ENCODE peak calls at places on chromosomes 4 and X, in ten cellular contexts. One of them, this sample, is unnamed.

GRCh38 chr4:159248383-159249178 is 145.7 kb downstream of the RAPGEF2 start:
- DNase-seq in upper lobe of right lung: no peak
- DNase-seq in dorsolateral prefrontal cortex: no peak
- DNase-seq in IMR-90: peak
- DNase-seq in heart right ventricle: no peak
- DNase-seq in GM12865: no peak
- DNase-seq in cardiac muscle cell: peak
- DNase-seq in psoas muscle: no peak
- DNase-seq in body of pancreas: no peak
- DNase-seq in foreskin fibroblast: peak
- DNase-seq in this sample: no peak

GRCh38 chrX:104565791-104566687 is at the start of gene IL1RAPL2:
- DNase-seq in upper lobe of right lung: peak
- DNase-seq in dorsolateral prefrontal cortex: no peak
- DNase-seq in IMR-90: no peak
- DNase-seq in heart right ventricle: peak
- DNase-seq in GM12865: peak
- DNase-seq in cardiac muscle cell: peak
- DNase-seq in psoas muscle: peak
- DNase-seq in body of pancreas: peak
- DNase-seq in foreskin fibroblast: peak
- DNase-seq in this sample: peak

GRCh38 chrX:123184199-123184857 is at the start of gene GRIA3:
- DNase-seq in upper lobe of right lung: no peak
- DNase-seq in dorsolateral prefrontal cortex: no peak
- DNase-seq in IMR-90: no peak
- DNase-seq in heart right ventricle: no peak
- DNase-seq in GM12865: peak
- DNase-seq in cardiac muscle cell: no peak
- DNase-seq in psoas muscle: no peak
- DNase-seq in body of pancreas: no peak
- DNase-seq in foreskin fibroblast: peak
- DNase-seq in this sample: no peak

GRCh38 chr4:98851806-98852205 is 77.1 kb downstream of the EIF4E start:
- DNase-seq in upper lobe of right lung: no peak
- DNase-seq in dorsolateral prefrontal cortex: no peak
- DNase-seq in IMR-90: peak
- DNase-seq in heart right ventricle: no peak
- DNase-seq in GM12865: no peak
- DNase-seq in cardiac muscle cell: peak
- DNase-seq in psoas muscle: no peak
- DNase-seq in body of pancreas: no peak
- DNase-seq in foreskin fibroblast: peak
- DNase-seq in this sample: no peak

GRCh38 chr4:109990307-109991257 is 77.9 kb downstream of the EGF start:
- DNase-seq in upper lobe of right lung: no peak
- DNase-seq in dorsolateral prefrontal cortex: no peak
- DNase-seq in IMR-90: no peak
- DNase-seq in heart right ventricle: no peak
- DNase-seq in GM12865: peak
- DNase-seq in cardiac muscle cell: no peak
- DNase-seq in psoas muscle: no peak
- DNase-seq in body of pancreas: no peak
- DNase-seq in foreskin fibroblast: no peak
- DNase-seq in this sample: no peak

GRCh38 chr4:184400375-184400870 is 73.9 kb downstream of the IRF2 start:
- DNase-seq in upper lobe of right lung: no peak
- DNase-seq in dorsolateral prefrontal cortex: no peak
- DNase-seq in IMR-90: peak
- DNase-seq in heart right ventricle: no peak
- DNase-seq in GM12865: no peak
- DNase-seq in cardiac muscle cell: peak
- DNase-seq in psoas muscle: peak
- DNase-seq in body of pancreas: no peak
- DNase-seq in foreskin fibroblast: peak
- DNase-seq in this sample: no peak

GRCh38 chr4:138051157-138051556 is 191.0 kb downstream of the SLC7A11 start:
- DNase-seq in upper lobe of right lung: no peak
- DNase-seq in dorsolateral prefrontal cortex: no peak
- DNase-seq in IMR-90: peak
- DNase-seq in heart right ventricle: no peak
- DNase-seq in GM12865: no peak
- DNase-seq in cardiac muscle cell: no peak
- DNase-seq in psoas muscle: no peak
- DNase-seq in body of pancreas: no peak
- DNase-seq in foreskin fibroblast: peak
- DNase-seq in this sample: no peak

GRCh38 chr4:44448548-44449443 is at the start of gene KCTD8:
- DNase-seq in upper lobe of right lung: peak
- DNase-seq in dorsolateral prefrontal cortex: peak
- DNase-seq in IMR-90: peak
- DNase-seq in heart right ventricle: peak
- DNase-seq in GM12865: peak
- DNase-seq in cardiac muscle cell: peak
- DNase-seq in psoas muscle: peak
- DNase-seq in body of pancreas: peak
- DNase-seq in foreskin fibroblast: peak
- DNase-seq in this sample: peak

GRCh38 chrX:151183912-151184565 is 7.7 kb downstream of the GPR50 start:
- DNase-seq in upper lobe of right lung: no peak
- DNase-seq in dorsolateral prefrontal cortex: no peak
- DNase-seq in IMR-90: no peak
- DNase-seq in heart right ventricle: no peak
- DNase-seq in GM12865: no peak
- DNase-seq in cardiac muscle cell: no peak
- DNase-seq in psoas muscle: no peak
- DNase-seq in body of pancreas: no peak
- DNase-seq in foreskin fibroblast: no peak
- DNase-seq in this sample: no peak

GRCh38 chrX:24506082-24506481 is 41.0 kb downstream of the PDK3 start:
- DNase-seq in upper lobe of right lung: no peak
- DNase-seq in dorsolateral prefrontal cortex: no peak
- DNase-seq in IMR-90: peak
- DNase-seq in heart right ventricle: no peak
- DNase-seq in GM12865: peak
- DNase-seq in cardiac muscle cell: peak
- DNase-seq in psoas muscle: no peak
- DNase-seq in body of pancreas: no peak
- DNase-seq in foreskin fibroblast: peak
- DNase-seq in this sample: no peak

GRCh38 chr4:15689540-15689939 is 7.9 kb downstream of the FAM200B start:
- DNase-seq in upper lobe of right lung: no peak
- DNase-seq in dorsolateral prefrontal cortex: no peak
- DNase-seq in IMR-90: peak
- DNase-seq in heart right ventricle: no peak
- DNase-seq in GM12865: no peak
- DNase-seq in cardiac muscle cell: peak
- DNase-seq in psoas muscle: no peak
- DNase-seq in body of pancreas: no peak
- DNase-seq in foreskin fibroblast: no peak
- DNase-seq in this sample: no peak

GRCh38 chr4:79446145-79446544 is 38.1 kb upstream of the GK2 start:
- DNase-seq in upper lobe of right lung: no peak
- DNase-seq in dorsolateral prefrontal cortex: no peak
- DNase-seq in IMR-90: no peak
- DNase-seq in heart right ventricle: no peak
- DNase-seq in GM12865: no peak
- DNase-seq in cardiac muscle cell: no peak
- DNase-seq in psoas muscle: no peak
- DNase-seq in body of pancreas: no peak
- DNase-seq in foreskin fibroblast: no peak
- DNase-seq in this sample: no peak

GRCh38 chr4:39970559-39971270 is 7.0 kb downstream of the PDS5A start:
- DNase-seq in upper lobe of right lung: peak
- DNase-seq in dorsolateral prefrontal cortex: no peak
- DNase-seq in IMR-90: no peak
- DNase-seq in heart right ventricle: no peak
- DNase-seq in GM12865: peak
- DNase-seq in cardiac muscle cell: peak
- DNase-seq in psoas muscle: no peak
- DNase-seq in body of pancreas: no peak
- DNase-seq in foreskin fibroblast: no peak
- DNase-seq in this sample: no peak

GRCh38 chrX:129606918-129607317 is 47.8 kb downstream of the APLN start:
- DNase-seq in upper lobe of right lung: no peak
- DNase-seq in dorsolateral prefrontal cortex: no peak
- DNase-seq in IMR-90: peak
- DNase-seq in heart right ventricle: peak
- DNase-seq in GM12865: peak
- DNase-seq in cardiac muscle cell: peak
- DNase-seq in psoas muscle: no peak
- DNase-seq in body of pancreas: peak
- DNase-seq in foreskin fibroblast: peak
- DNase-seq in this sample: peak

GRCh38 chr4:67106846-67107467 is 438.3 kb downstream of the CENPC start:
- DNase-seq in upper lobe of right lung: no peak
- DNase-seq in dorsolateral prefrontal cortex: no peak
- DNase-seq in IMR-90: no peak
- DNase-seq in heart right ventricle: no peak
- DNase-seq in GM12865: no peak
- DNase-seq in cardiac muscle cell: no peak
- DNase-seq in psoas muscle: no peak
- DNase-seq in body of pancreas: no peak
- DNase-seq in foreskin fibroblast: no peak
- DNase-seq in this sample: no peak

GRCh38 chrX:107117993-107118321 is 665 bp downstream of the RBM41 start:
- DNase-seq in upper lobe of right lung: no peak
- DNase-seq in dorsolateral prefrontal cortex: no peak
- DNase-seq in IMR-90: no peak
- DNase-seq in heart right ventricle: no peak
- DNase-seq in GM12865: peak
- DNase-seq in cardiac muscle cell: peak
- DNase-seq in psoas muscle: no peak
- DNase-seq in body of pancreas: no peak
- DNase-seq in foreskin fibroblast: peak
- DNase-seq in this sample: no peak

DNA sequence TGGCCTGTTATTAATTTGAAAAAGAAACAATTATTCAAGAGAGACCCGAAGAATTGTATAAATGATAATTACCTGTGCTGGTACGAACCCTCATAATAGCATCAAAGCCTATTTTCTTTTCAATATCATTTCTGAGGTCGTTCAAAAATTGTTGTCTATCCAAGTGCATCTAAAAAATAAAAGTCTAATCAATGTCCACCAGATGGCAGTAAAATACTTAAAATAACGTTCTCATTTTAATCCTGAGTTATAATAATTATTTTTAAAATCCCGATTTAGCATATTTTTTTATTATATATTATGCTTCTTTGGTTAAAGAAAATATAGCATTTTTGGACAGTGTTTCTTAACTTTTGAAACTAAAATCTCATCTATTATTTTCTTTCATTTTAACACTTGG is 55.7 kb downstream of the METTL14 start:
- DNase-seq in upper lobe of right lung: no peak
- DNase-seq in dorsolateral prefrontal cortex: no peak
- DNase-seq in IMR-90: no peak
- DNase-seq in heart right ventricle: no peak
- DNase-seq in GM12865: no peak
- DNase-seq in cardiac muscle cell: peak
- DNase-seq in psoas muscle: no peak
- DNase-seq in body of pancreas: no peak
- DNase-seq in foreskin fibroblast: peak
- DNase-seq in this sample: no peak
- TF ChIP-seq CTCF in upper lobe of right lung: peak
- TF ChIP-seq CTCF in dorsolateral prefrontal cortex: peak
- TF ChIP-seq CTCF in IMR-90: peak
- TF ChIP-seq CTCF in heart right ventricle: peak
- TF ChIP-seq CTCF in GM12865: peak
- TF ChIP-seq CTCF in cardiac muscle cell: peak
- TF ChIP-seq CTCF in psoas muscle: peak
- TF ChIP-seq CTCF in body of pancreas: peak
- TF ChIP-seq CTCF in foreskin fibroblast: no peak
- TF ChIP-seq CTCF in this sample: peak

GRCh38 chr4:8192748-8193738 is 6.0 kb upstream of the SH3TC1 start:
- DNase-seq in upper lobe of right lung: no peak
- DNase-seq in dorsolateral prefrontal cortex: no peak
- DNase-seq in IMR-90: peak
- DNase-seq in heart right ventricle: peak
- DNase-seq in GM12865: peak
- DNase-seq in cardiac muscle cell: peak
- DNase-seq in psoas muscle: peak
- DNase-seq in body of pancreas: peak
- DNase-seq in foreskin fibroblast: peak
- DNase-seq in this sample: no peak
- TF ChIP-seq CTCF in upper lobe of right lung: peak
- TF ChIP-seq CTCF in dorsolateral prefrontal cortex: peak
- TF ChIP-seq CTCF in IMR-90: peak
- TF ChIP-seq CTCF in heart right ventricle: peak
- TF ChIP-seq CTCF in GM12865: peak
- TF ChIP-seq CTCF in cardiac muscle cell: no peak
- TF ChIP-seq CTCF in psoas muscle: peak
- TF ChIP-seq CTCF in body of pancreas: peak
- TF ChIP-seq CTCF in foreskin fibroblast: peak
- TF ChIP-seq CTCF in this sample: no peak

DNA sequence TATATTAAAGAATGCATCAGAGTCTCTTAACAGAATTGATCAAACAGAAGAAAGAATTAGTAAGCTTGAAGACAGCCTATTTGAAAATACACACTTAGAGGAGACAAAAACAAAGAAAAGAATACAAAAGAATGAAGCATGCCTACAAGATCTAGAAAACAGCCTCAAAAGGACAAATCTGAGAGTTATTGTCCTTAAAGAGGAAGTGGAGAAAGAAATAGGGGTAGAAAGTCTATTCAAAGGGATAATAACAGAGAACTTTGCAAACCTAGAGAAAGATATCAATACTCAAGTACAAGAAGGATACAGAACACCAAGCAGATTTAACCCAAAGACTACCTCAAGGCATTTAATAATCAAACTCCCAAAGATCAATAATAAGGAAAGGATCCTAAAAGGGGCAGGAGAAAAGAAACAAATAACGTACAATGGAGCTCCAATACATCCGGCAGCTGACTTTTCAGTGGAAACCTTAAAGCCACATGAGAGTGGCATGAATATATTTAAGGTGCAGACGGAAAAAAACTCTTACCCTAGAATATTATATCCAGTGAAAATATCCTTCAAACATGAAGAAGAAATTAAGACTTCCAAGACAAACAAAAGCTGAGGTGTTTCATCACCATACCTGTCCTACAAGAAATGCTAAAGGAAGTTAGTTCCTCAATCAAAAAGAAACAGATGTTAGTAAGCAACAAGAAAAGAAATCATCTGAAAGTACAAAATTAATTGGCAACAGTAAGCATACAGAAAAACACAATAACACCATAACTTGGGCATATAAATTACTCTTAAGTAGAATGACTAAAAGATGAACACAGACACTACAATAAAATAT is 36.1 kb downstream of the LRBA start:
- DNase-seq in upper lobe of right lung: no peak
- DNase-seq in dorsolateral prefrontal cortex: no peak
- DNase-seq in IMR-90: no peak
- DNase-seq in heart right ventricle: no peak
- DNase-seq in GM12865: no peak
- DNase-seq in cardiac muscle cell: no peak
- DNase-seq in psoas muscle: no peak
- DNase-seq in body of pancreas: no peak
- DNase-seq in foreskin fibroblast: no peak
- DNase-seq in this sample: no peak
- TF ChIP-seq CTCF in upper lobe of right lung: no peak
- TF ChIP-seq CTCF in dorsolateral prefrontal cortex: no peak
- TF ChIP-seq CTCF in IMR-90: no peak
- TF ChIP-seq CTCF in heart right ventricle: no peak
- TF ChIP-seq CTCF in GM12865: no peak
- TF ChIP-seq CTCF in cardiac muscle cell: no peak
- TF ChIP-seq CTCF in psoas muscle: no peak
- TF ChIP-seq CTCF in body of pancreas: no peak
- TF ChIP-seq CTCF in foreskin fibroblast: no peak
- TF ChIP-seq CTCF in this sample: no peak

GRCh38 chrX:68685722-68686683 is 38.5 kb downstream of the STARD8 start:
- DNase-seq in upper lobe of right lung: peak
- DNase-seq in dorsolateral prefrontal cortex: no peak
- DNase-seq in IMR-90: peak
- DNase-seq in heart right ventricle: peak
- DNase-seq in GM12865: peak
- DNase-seq in cardiac muscle cell: peak
- DNase-seq in psoas muscle: peak
- DNase-seq in body of pancreas: no peak
- DNase-seq in foreskin fibroblast: peak
- DNase-seq in this sample: peak
- TF ChIP-seq CTCF in upper lobe of right lung: peak
- TF ChIP-seq CTCF in dorsolateral prefrontal cortex: no peak
- TF ChIP-seq CTCF in IMR-90: no peak
- TF ChIP-seq CTCF in heart right ventricle: peak
- TF ChIP-seq CTCF in GM12865: no peak
- TF ChIP-seq CTCF in cardiac muscle cell: peak
- TF ChIP-seq CTCF in psoas muscle: no peak
- TF ChIP-seq CTCF in body of pancreas: no peak
- TF ChIP-seq CTCF in foreskin fibroblast: peak
- TF ChIP-seq CTCF in this sample: no peak